ENCODE peak calls at places on chromosome 2, in five cellular contexts. R is psoas muscle, F is astrocyte of the spinal cord, S is mucosa of descending colon, W is cardiac fibroblast. O is an unnamed sample.

GRCh38 chr2:236569593-236569973 is at the start of gene ACKR3:
- DNase-seq in F (peak), W (peak), R (peak), S (peak), O (peak)

GRCh38 chr2:105373895-105374401 is 24.9 kb downstream of the FHL2 start:
- DNase-seq in R (no peak), W (no peak), F (no peak), S (no peak), O (no peak)

GRCh38 chr2:207662203-207662602 is 37.0 kb upstream of the METTL21A start:
- DNase-seq in W (no peak), F (no peak), S (peak), R (no peak), O (no peak)

GRCh38 chr2:176002684-176003225 is 688 bp upstream of the LNPK start:
- DNase-seq in W (peak), F (peak), R (peak), S (peak), O (peak)

GRCh38 chr2:111985514-111985913 is 69.6 kb upstream of the TMEM87B start:
- DNase-seq in R (no peak), S (no peak), F (no peak), W (no peak), O (no peak)

GRCh38 chr2:97677480-97677879 is 8.0 kb downstream of the C2orf92 start:
- DNase-seq in F (no peak), W (peak), S (no peak), R (no peak), O (peak)

GRCh38 chr2:37575780-37576179 is 95.7 kb downstream of the CDC42EP3 start:
- DNase-seq in F (no peak), R (no peak), S (no peak), W (no peak), O (no peak)

GRCh38 chr2:48474599-48475298 is 55.2 kb upstream of the STON1 start:
- DNase-seq in F (no peak), S (no peak), W (peak), R (no peak), O (peak)

GRCh38 chr2:51990684-51991083 is 958.8 kb upstream of the NRXN1 start:
- DNase-seq in F (no peak), S (no peak), R (no peak), W (no peak), O (no peak)

GRCh38 chr2:31728406-31729064 is 147.8 kb upstream of the SRD5A2 start:
- DNase-seq in S (no peak), W (no peak), F (no peak), R (no peak), O (no peak)

GRCh38 chr2:66828876-66829275 is 394.0 kb downstream of the MEIS1 start:
- DNase-seq in F (no peak), S (no peak), R (no peak), W (no peak), O (no peak)

GRCh38 chr2:65722028-65722427 is 289.6 kb upstream of the SPRED2 start:
- DNase-seq in W (peak), R (peak), F (peak), S (peak), O (peak)

GRCh38 chr2:109648041-109648527 is 33.9 kb downstream of the SOWAHC start:
- DNase-seq in W (peak), R (no peak), F (no peak), S (no peak), O (peak)

GRCh38 chr2:20314562-20315521 is 35.8 kb downstream of the PUM2 start:
- DNase-seq in F (peak), S (no peak), W (no peak), R (no peak), O (peak)

GRCh38 chr2:226478121-226478809 is 321.4 kb downstream of the IRS1 start:
- DNase-seq in R (peak), F (peak), W (peak), S (peak), O (peak)

GRCh38 chr2:229350117-229350805 is 79.2 kb upstream of the PID1 start:
- DNase-seq in F (no peak), W (no peak), S (no peak), R (no peak), O (no peak)

GRCh38 chr2:190535586-190535985 is 1.1 kb upstream of the NEMP2 start:
- DNase-seq in W (no peak), R (no peak), S (no peak), F (no peak), O (no peak)

DNA sequence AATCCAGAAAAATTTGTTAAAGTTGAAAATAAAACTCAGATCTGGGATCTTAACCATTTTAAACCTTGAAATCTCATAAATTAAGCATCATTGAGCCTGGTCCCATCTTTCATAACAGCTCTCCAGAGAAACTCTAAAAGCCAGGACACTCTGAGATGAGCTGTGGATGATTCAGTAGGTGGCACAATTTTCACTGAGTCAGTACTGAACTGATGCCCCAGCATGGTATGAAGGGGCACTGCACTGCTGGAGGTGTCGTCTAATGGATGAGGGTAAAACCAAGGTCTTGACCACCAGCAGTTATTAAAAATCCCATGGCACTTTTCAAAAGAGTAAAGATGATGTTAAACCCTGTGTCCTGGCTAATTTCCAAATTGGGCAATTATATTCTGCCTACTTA is 170.6 kb downstream of the FIGN start:
- DNase-seq in R (no peak), S (no peak), F (no peak), W (no peak), O (no peak)
- TF ChIP-seq CTCF in R (no peak), S (no peak), F (no peak), W (no peak), O (no peak)

DNA sequence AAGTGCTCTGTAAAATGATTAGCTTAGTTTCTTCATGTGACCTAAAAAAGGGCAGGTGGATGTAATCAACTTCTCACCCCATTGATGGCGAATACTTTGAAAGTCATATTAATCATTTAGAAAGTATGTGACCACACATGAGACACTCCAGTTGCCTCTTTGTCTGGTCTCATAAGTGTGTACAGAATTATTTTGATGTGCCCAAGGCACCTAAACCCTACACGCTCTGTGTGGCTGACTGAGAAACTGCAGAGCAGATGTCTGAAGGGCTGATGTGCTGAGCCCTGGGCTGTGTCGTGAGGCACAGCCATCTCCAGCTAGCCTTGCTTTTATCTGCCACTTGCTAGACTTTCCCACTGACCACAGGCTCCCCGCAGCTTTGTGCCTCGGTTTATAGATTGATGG is 26.9 kb downstream of the SGPP2 start:
- DNase-seq in S (no peak), R (no peak), F (no peak), W (no peak), O (no peak)
- H3K4me3 ChIP-seq in S (no peak), R (no peak), F (no peak), W (no peak), O (no peak)

DNA sequence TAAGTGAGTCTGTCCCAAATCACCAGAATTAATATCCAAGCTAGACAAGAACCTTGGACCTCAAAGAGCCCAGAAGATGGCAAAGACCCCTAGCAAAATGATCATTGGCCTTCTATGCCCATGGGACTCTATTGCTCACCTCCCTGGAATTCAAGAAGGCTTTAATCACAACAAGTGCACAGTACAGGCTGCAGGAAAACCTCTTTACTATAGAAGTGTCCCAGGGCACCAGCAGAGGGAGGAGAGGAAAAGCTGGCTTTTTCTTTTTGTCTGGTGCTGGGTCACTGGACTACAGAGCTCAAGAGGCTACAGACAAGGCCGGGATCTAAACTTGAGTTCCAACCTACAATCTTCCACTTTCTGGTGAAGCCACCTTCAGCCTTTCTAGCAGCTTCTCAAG is 88.3 kb upstream of the PPP1CB start:
- DNase-seq in R (no peak), S (no peak), W (peak), F (peak), O (peak)
- TF ChIP-seq CTCF in R (no peak), S (no peak), W (peak), F (peak), O (peak)

GRCh38 chr2:194700116-194700515 is 956.9 kb upstream of the SLC39A10 start:
- DNase-seq in F (no peak), W (no peak), S (no peak), R (no peak), O (no peak)
- H3K4me3 ChIP-seq in F (no peak), W (no peak), S (no peak), R (no peak), O (no peak)

GRCh38 chr2:166106431-166107015 is 21.3 kb downstream of the SCN1A start:
- DNase-seq in S (no peak), R (peak), W (peak), F (peak), O (peak)
- TF ChIP-seq CTCF in S (no peak), R (no peak), W (peak), F (peak), O (peak)

GRCh38 chr2:172098287-172098649 is 4.4 kb downstream of the DLX2 start:
- DNase-seq in W (no peak), R (no peak), S (no peak), F (no peak), O (no peak)
- H3K4me3 ChIP-seq in W (no peak), R (peak), S (no peak), F (no peak), O (no peak)

O was measured in fibroblast of pulmonary artery.